ENCODE peak calls at places on chromosomes 5 and 9, in ten cellular contexts. One of them, this sample, is unnamed. For H3K9me3, the result is how much of the 10 kb centered on the place peaks cover.

GRCh38 chr9:113772121-113772885 is 103.8 kb upstream of the ZNF618 start:
- DNase-seq in right atrium auricular region: no peak
- DNase-seq in CD8-positive, alpha-beta T cell: no peak
- DNase-seq in ovary: no peak
- DNase-seq in suprapubic skin: no peak
- DNase-seq in MM.1S: no peak
- DNase-seq in CD4-positive, alpha-beta memory T cell: no peak
- DNase-seq in pancreas: no peak
- DNase-seq in WERI-Rb-1: no peak
- DNase-seq in transverse colon: no peak
- DNase-seq in this sample: no peak

GRCh38 chr5:168120416-168121137 is 170.9 kb upstream of the WWC1 start:
- DNase-seq in right atrium auricular region: no peak
- DNase-seq in CD8-positive, alpha-beta T cell: no peak
- DNase-seq in ovary: no peak
- DNase-seq in suprapubic skin: no peak
- DNase-seq in MM.1S: no peak
- DNase-seq in CD4-positive, alpha-beta memory T cell: no peak
- DNase-seq in pancreas: no peak
- DNase-seq in WERI-Rb-1: no peak
- DNase-seq in transverse colon: no peak
- DNase-seq in this sample: no peak

GRCh38 chr5:124707516-124707915 is 38.9 kb downstream of the ZNF608 start:
- DNase-seq in right atrium auricular region: no peak
- DNase-seq in CD8-positive, alpha-beta T cell: no peak
- DNase-seq in ovary: no peak
- DNase-seq in suprapubic skin: no peak
- DNase-seq in MM.1S: no peak
- DNase-seq in CD4-positive, alpha-beta memory T cell: no peak
- DNase-seq in pancreas: no peak
- DNase-seq in WERI-Rb-1: no peak
- DNase-seq in transverse colon: no peak
- DNase-seq in this sample: no peak

GRCh38 chr5:135019314-135019713 is 14.7 kb downstream of the PITX1 start:
- DNase-seq in right atrium auricular region: no peak
- DNase-seq in CD8-positive, alpha-beta T cell: no peak
- DNase-seq in ovary: peak
- DNase-seq in suprapubic skin: peak
- DNase-seq in MM.1S: no peak
- DNase-seq in CD4-positive, alpha-beta memory T cell: no peak
- DNase-seq in pancreas: peak
- DNase-seq in WERI-Rb-1: peak
- DNase-seq in transverse colon: no peak
- DNase-seq in this sample: peak

GRCh38 chr9:132364068-132364467 is 9.3 kb upstream of the SETX start:
- DNase-seq in right atrium auricular region: no peak
- DNase-seq in CD8-positive, alpha-beta T cell: no peak
- DNase-seq in ovary: no peak
- DNase-seq in suprapubic skin: no peak
- DNase-seq in MM.1S: no peak
- DNase-seq in CD4-positive, alpha-beta memory T cell: no peak
- DNase-seq in pancreas: no peak
- DNase-seq in WERI-Rb-1: no peak
- DNase-seq in transverse colon: no peak
- DNase-seq in this sample: no peak

GRCh38 chr5:82624018-82624417 is 345.9 kb upstream of the RPS23 start:
- DNase-seq in right atrium auricular region: no peak
- DNase-seq in CD8-positive, alpha-beta T cell: no peak
- DNase-seq in ovary: no peak
- DNase-seq in suprapubic skin: no peak
- DNase-seq in MM.1S: no peak
- DNase-seq in CD4-positive, alpha-beta memory T cell: no peak
- DNase-seq in pancreas: no peak
- DNase-seq in WERI-Rb-1: no peak
- DNase-seq in transverse colon: no peak
- DNase-seq in this sample: no peak

GRCh38 chr5:61333351-61334223 is 1.5 kb downstream of the ZSWIM6 start:
- DNase-seq in right atrium auricular region: no peak
- DNase-seq in CD8-positive, alpha-beta T cell: peak
- DNase-seq in ovary: no peak
- DNase-seq in suprapubic skin: peak
- DNase-seq in MM.1S: peak
- DNase-seq in CD4-positive, alpha-beta memory T cell: peak
- DNase-seq in pancreas: peak
- DNase-seq in WERI-Rb-1: no peak
- DNase-seq in transverse colon: peak
- DNase-seq in this sample: peak

GRCh38 chr5:126658526-126658925 is 57.8 kb downstream of the PHAX start:
- DNase-seq in right atrium auricular region: no peak
- DNase-seq in CD8-positive, alpha-beta T cell: no peak
- DNase-seq in ovary: no peak
- DNase-seq in suprapubic skin: no peak
- DNase-seq in MM.1S: no peak
- DNase-seq in CD4-positive, alpha-beta memory T cell: no peak
- DNase-seq in pancreas: no peak
- DNase-seq in WERI-Rb-1: peak
- DNase-seq in transverse colon: no peak
- DNase-seq in this sample: no peak

GRCh38 chr5:7494446-7495132 is 98.7 kb downstream of the ADCY2 start:
- DNase-seq in right atrium auricular region: no peak
- DNase-seq in CD8-positive, alpha-beta T cell: no peak
- DNase-seq in ovary: no peak
- DNase-seq in suprapubic skin: no peak
- DNase-seq in MM.1S: no peak
- DNase-seq in CD4-positive, alpha-beta memory T cell: no peak
- DNase-seq in pancreas: no peak
- DNase-seq in WERI-Rb-1: peak
- DNase-seq in transverse colon: no peak
- DNase-seq in this sample: no peak

GRCh38 chr9:23123048-23123632 is 676.5 kb downstream of the DMRTA1 start:
- DNase-seq in right atrium auricular region: no peak
- DNase-seq in CD8-positive, alpha-beta T cell: no peak
- DNase-seq in ovary: no peak
- DNase-seq in suprapubic skin: no peak
- DNase-seq in MM.1S: peak
- DNase-seq in CD4-positive, alpha-beta memory T cell: no peak
- DNase-seq in pancreas: no peak
- DNase-seq in WERI-Rb-1: peak
- DNase-seq in transverse colon: peak
- DNase-seq in this sample: no peak

GRCh38 chr9:26597542-26597941 is 295.1 kb downstream of the CAAP1 start:
- DNase-seq in right atrium auricular region: no peak
- DNase-seq in CD8-positive, alpha-beta T cell: no peak
- DNase-seq in ovary: no peak
- DNase-seq in suprapubic skin: no peak
- DNase-seq in MM.1S: no peak
- DNase-seq in CD4-positive, alpha-beta memory T cell: no peak
- DNase-seq in pancreas: no peak
- DNase-seq in WERI-Rb-1: no peak
- DNase-seq in transverse colon: no peak
- DNase-seq in this sample: no peak

GRCh38 chr9:136721339-136722092 is 9.1 kb downstream of the DIPK1B start:
- DNase-seq in right atrium auricular region: peak
- DNase-seq in CD8-positive, alpha-beta T cell: no peak
- DNase-seq in ovary: no peak
- DNase-seq in suprapubic skin: no peak
- DNase-seq in MM.1S: no peak
- DNase-seq in CD4-positive, alpha-beta memory T cell: no peak
- DNase-seq in pancreas: no peak
- DNase-seq in WERI-Rb-1: no peak
- DNase-seq in transverse colon: no peak
- DNase-seq in this sample: no peak

DNA sequence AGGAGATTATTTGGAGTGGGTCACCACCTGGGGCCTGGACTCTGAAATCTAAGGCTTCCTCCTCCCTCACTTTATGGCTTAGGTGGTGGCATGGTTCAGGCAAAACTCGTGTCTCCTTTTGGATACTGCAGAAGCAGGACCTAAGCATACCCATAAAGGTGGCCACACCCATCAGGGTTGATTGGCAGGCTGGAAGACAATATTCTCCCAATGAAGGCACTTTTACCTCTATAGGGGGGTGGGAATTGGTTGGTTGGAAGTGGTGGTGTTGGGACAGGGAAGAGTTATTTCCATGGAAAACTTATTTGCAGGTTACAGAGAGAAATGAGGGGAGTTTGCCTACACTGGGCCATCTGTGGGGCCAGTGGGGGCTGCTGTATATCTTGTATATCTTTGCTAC is 39.7 kb downstream of the CNOT6 start:
- DNase-seq in right atrium auricular region: no peak
- DNase-seq in CD8-positive, alpha-beta T cell: no peak
- DNase-seq in ovary: no peak
- DNase-seq in suprapubic skin: no peak
- DNase-seq in MM.1S: no peak
- DNase-seq in CD4-positive, alpha-beta memory T cell: no peak
- DNase-seq in pancreas: no peak
- DNase-seq in WERI-Rb-1: no peak
- DNase-seq in transverse colon: no peak
- DNase-seq in this sample: no peak
- H3K9me3 ChIP-seq in right atrium auricular region: under half
- H3K9me3 ChIP-seq in CD8-positive, alpha-beta T cell: under half
- H3K9me3 ChIP-seq in ovary: under half
- H3K9me3 ChIP-seq in suprapubic skin: under half
- H3K9me3 ChIP-seq in MM.1S: under half
- H3K9me3 ChIP-seq in CD4-positive, alpha-beta memory T cell: under half
- H3K9me3 ChIP-seq in pancreas: under half
- H3K9me3 ChIP-seq in WERI-Rb-1: under half
- H3K9me3 ChIP-seq in transverse colon: under half
- H3K9me3 ChIP-seq in this sample: under half

GRCh38 chr5:178982941-178983340 is 12.2 kb downstream of the GRM6 start:
- DNase-seq in right atrium auricular region: no peak
- DNase-seq in CD8-positive, alpha-beta T cell: no peak
- DNase-seq in ovary: no peak
- DNase-seq in suprapubic skin: no peak
- DNase-seq in MM.1S: no peak
- DNase-seq in CD4-positive, alpha-beta memory T cell: no peak
- DNase-seq in pancreas: no peak
- DNase-seq in WERI-Rb-1: no peak
- DNase-seq in transverse colon: no peak
- DNase-seq in this sample: no peak
- H3K9me3 ChIP-seq in right atrium auricular region: half or more
- H3K9me3 ChIP-seq in CD8-positive, alpha-beta T cell: under half
- H3K9me3 ChIP-seq in ovary: under half
- H3K9me3 ChIP-seq in suprapubic skin: under half
- H3K9me3 ChIP-seq in MM.1S: under half
- H3K9me3 ChIP-seq in CD4-positive, alpha-beta memory T cell: under half
- H3K9me3 ChIP-seq in pancreas: under half
- H3K9me3 ChIP-seq in WERI-Rb-1: under half
- H3K9me3 ChIP-seq in transverse colon: half or more
- H3K9me3 ChIP-seq in this sample: half or more

DNA sequence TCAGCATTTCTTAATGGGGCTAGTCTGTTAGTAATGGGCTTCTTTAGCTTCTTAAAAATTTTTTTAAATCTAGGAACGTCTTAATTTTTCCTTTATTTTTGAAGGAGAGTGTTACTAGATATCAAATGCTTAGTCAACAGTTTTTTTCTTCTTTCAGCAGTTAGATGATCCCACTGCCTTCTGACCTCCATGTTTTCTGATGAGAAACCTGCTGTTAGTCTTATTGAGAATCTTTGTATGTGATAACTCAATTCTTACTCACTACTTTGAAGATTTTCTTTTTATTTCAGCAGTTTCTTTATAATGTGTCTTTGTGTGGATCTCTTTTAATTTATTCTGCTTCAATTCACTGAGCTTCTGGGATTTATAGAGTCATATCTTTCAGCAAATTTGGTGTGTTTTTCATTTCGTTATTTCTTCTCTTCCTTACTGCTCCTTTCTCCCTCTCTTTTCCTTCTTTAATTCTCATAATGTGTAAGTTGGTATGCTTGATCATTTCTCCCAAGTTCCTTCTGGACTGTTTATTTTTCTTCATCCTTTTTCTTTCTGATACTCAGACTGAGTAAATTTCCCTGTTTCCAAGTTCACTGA is 205.8 kb downstream of the RANBP17 start:
- DNase-seq in right atrium auricular region: no peak
- DNase-seq in CD8-positive, alpha-beta T cell: no peak
- DNase-seq in ovary: no peak
- DNase-seq in suprapubic skin: no peak
- DNase-seq in MM.1S: no peak
- DNase-seq in CD4-positive, alpha-beta memory T cell: no peak
- DNase-seq in pancreas: no peak
- DNase-seq in WERI-Rb-1: no peak
- DNase-seq in transverse colon: no peak
- DNase-seq in this sample: no peak
- H3K9me3 ChIP-seq in right atrium auricular region: under half
- H3K9me3 ChIP-seq in CD8-positive, alpha-beta T cell: under half
- H3K9me3 ChIP-seq in ovary: under half
- H3K9me3 ChIP-seq in suprapubic skin: under half
- H3K9me3 ChIP-seq in MM.1S: under half
- H3K9me3 ChIP-seq in CD4-positive, alpha-beta memory T cell: under half
- H3K9me3 ChIP-seq in pancreas: under half
- H3K9me3 ChIP-seq in WERI-Rb-1: under half
- H3K9me3 ChIP-seq in transverse colon: under half
- H3K9me3 ChIP-seq in this sample: under half

GRCh38 chr9:35816708-35817107 is 1.9 kb upstream of the HINT2 start:
- DNase-seq in right atrium auricular region: no peak
- DNase-seq in CD8-positive, alpha-beta T cell: no peak
- DNase-seq in ovary: no peak
- DNase-seq in suprapubic skin: no peak
- DNase-seq in MM.1S: no peak
- DNase-seq in CD4-positive, alpha-beta memory T cell: no peak
- DNase-seq in pancreas: no peak
- DNase-seq in WERI-Rb-1: peak
- DNase-seq in transverse colon: no peak
- DNase-seq in this sample: no peak
- H3K9me3 ChIP-seq in right atrium auricular region: under half
- H3K9me3 ChIP-seq in CD8-positive, alpha-beta T cell: under half
- H3K9me3 ChIP-seq in ovary: under half
- H3K9me3 ChIP-seq in suprapubic skin: under half
- H3K9me3 ChIP-seq in MM.1S: under half
- H3K9me3 ChIP-seq in CD4-positive, alpha-beta memory T cell: under half
- H3K9me3 ChIP-seq in pancreas: under half
- H3K9me3 ChIP-seq in WERI-Rb-1: under half
- H3K9me3 ChIP-seq in transverse colon: under half
- H3K9me3 ChIP-seq in this sample: under half